ENCODE peak calls at places on chromosomes 11 and 22, in five cellular contexts. P is stimulated activated CD4-positive, alpha-beta T cell treated with anti-CD3 and anti-CD28 coated beads, Interleukin-4, amount 100 ng/mL, for 48 hours; I is fibroblast of pulmonary artery; S is AG09309; F is HTR-8/SVneo. O is an unnamed sample.

GRCh38 chr22:31277741-31278642 is 14.3 kb downstream of the PIK3IP1 start:
- DNase-seq in P (no peak), I (no peak), S (no peak), F (no peak), O (no peak)

GRCh38 chr22:49554296-49554625 is 273.4 kb downstream of the BRD1 start:
- DNase-seq in P (no peak), I (no peak), S (no peak), F (no peak), O (no peak)

GRCh38 chr11:104051806-104052205 is 15.4 kb downstream of the DDI1 start:
- DNase-seq in P (no peak), I (no peak), S (no peak), F (no peak), O (peak)

GRCh38 chr11:77375114-77375513 is 73.6 kb upstream of the GDPD4 start:
- DNase-seq in P (no peak), I (peak), S (no peak), F (no peak), O (peak)

GRCh38 chr11:127733552-127733951 is 733.0 kb upstream of the KIRREL3 start:
- DNase-seq in P (no peak), I (no peak), S (no peak), F (no peak), O (no peak)

GRCh38 chr11:115642660-115643059 is 138.4 kb upstream of the CADM1 start:
- DNase-seq in P (no peak), I (no peak), S (no peak), F (no peak), O (no peak)

GRCh38 chr22:46761017-46761416 is 1.4 kb upstream of the TBC1D22A start:
- DNase-seq in P (no peak), I (no peak), S (no peak), F (no peak), O (no peak)

GRCh38 chr11:124899376-124900145 is 1.9 kb upstream of the ROBO4 start:
- DNase-seq in P (no peak), I (peak), S (no peak), F (no peak), O (no peak)

GRCh38 chr22:24156146-24156914 is 25.0 kb upstream of the SUSD2 start:
- DNase-seq in P (peak), I (peak), S (no peak), F (peak), O (peak)

GRCh38 chr11:113880966-113881365 is 5.6 kb upstream of the USP28 start:
- DNase-seq in P (no peak), I (no peak), S (no peak), F (no peak), O (no peak)

GRCh38 chr22:24730864-24731263 is 43.7 kb downstream of the PIWIL3 start:
- DNase-seq in P (no peak), I (no peak), S (no peak), F (no peak), O (no peak)

GRCh38 chr11:67586568-67587250 is 3.1 kb downstream of the GSTP1 start:
- DNase-seq in P (no peak), I (no peak), S (no peak), F (no peak), O (no peak)

GRCh38 chr11:107699371-107700348 is 12.2 kb downstream of the SLN start:
- DNase-seq in P (no peak), I (peak), S (no peak), F (no peak), O (no peak)

GRCh38 chr11:95485115-95485900 is 254.3 kb upstream of the SESN3 start:
- DNase-seq in P (no peak), I (no peak), S (no peak), F (no peak), O (no peak)

GRCh38 chr11:124602193-124602592 is 9.0 kb upstream of the PANX3 start:
- DNase-seq in P (no peak), I (no peak), S (no peak), F (no peak), O (no peak)

GRCh38 chr11:56716379-56716854 is 17.5 kb downstream of the OR9G1 start:
- DNase-seq in P (no peak), I (no peak), S (no peak), F (no peak), O (no peak)

GRCh38 chr11:114228401-114229061 is 67.7 kb upstream of the NNMT start:
- DNase-seq in P (no peak), I (no peak), S (no peak), F (no peak), O (no peak)

GRCh38 chr11:28619870-28620540 is 511.8 kb downstream of the METTL15 start:
- DNase-seq in P (no peak), I (peak), S (no peak), F (no peak), O (no peak)

GRCh38 chr22:44600386-44600785 is 101.6 kb upstream of the PRR5 start:
- DNase-seq in P (no peak), I (no peak), S (no peak), F (no peak), O (no peak)

GRCh38 chr11:130633466-130633865 is 185.0 kb downstream of the ADAMTS15 start:
- DNase-seq in P (no peak), I (no peak), S (no peak), F (no peak), O (no peak)

GRCh38 chr22:42072606-42073330 is 1.3 kb upstream of the PHETA2 start:
- DNase-seq in P (no peak), I (no peak), S (no peak), F (no peak), O (peak)

GRCh38 chr11:107953506-107953905 is 25.3 kb downstream of the RAB39A start:
- DNase-seq in P (no peak), I (no peak), S (no peak), F (no peak), O (no peak)

GRCh38 chr11:116062526-116063171 is 558.4 kb upstream of the CADM1 start:
- DNase-seq in P (no peak), I (no peak), S (no peak), F (no peak), O (no peak)

GRCh38 chr11:57391546-57391945 is 1.1 kb upstream of the PRG2 start:
- DNase-seq in P (no peak), I (no peak), S (no peak), F (no peak), O (no peak)

GRCh38 chr22:22748297-22748743 is 103.9 kb downstream of the GGTLC2 start:
- DNase-seq in P (peak), I (peak), S (peak), F (peak), O (no peak)

GRCh38 chr11:64880240-64881001 is 2.0 kb upstream of the EHD1 start:
- DNase-seq in P (no peak), I (no peak), S (no peak), F (no peak), O (no peak)

GRCh38 chr11:115676206-115676605 is 172.0 kb upstream of the CADM1 start:
- DNase-seq in P (no peak), I (no peak), S (no peak), F (no peak), O (peak)

GRCh38 chr22:27467039-27467438 is 334.5 kb downstream of the MN1 start:
- DNase-seq in P (no peak), I (no peak), S (no peak), F (no peak), O (no peak)

GRCh38 chr11:48036466-48036865 is 56.1 kb downstream of the PTPRJ start:
- DNase-seq in P (no peak), I (peak), S (peak), F (no peak), O (peak)

GRCh38 chr22:22591348-22592299 is 32.6 kb upstream of the PRAME start:
- DNase-seq in P (no peak), I (no peak), S (no peak), F (no peak), O (peak)

GRCh38 chr22:48277868-48278581 is 1515.6 kb downstream of the TBC1D22A start:
- DNase-seq in P (no peak), I (no peak), S (no peak), F (no peak), O (no peak)

GRCh38 chr22:45893516-45893915 is 83.4 kb downstream of the WNT7B start:
- DNase-seq in P (no peak), I (no peak), S (no peak), F (no peak), O (no peak)

GRCh38 chr11:129190087-129190486 is 2.0 kb downstream of the ARHGAP32 start:
- DNase-seq in P (no peak), I (no peak), S (no peak), F (no peak), O (no peak)

GRCh38 chr11:708511-708910 is 2.5 kb downstream of the EPS8L2 start:
- DNase-seq in P (no peak), I (no peak), S (no peak), F (no peak), O (no peak)

GRCh38 chr22:22201185-22201924 is 43.2 kb upstream of the VPREB1 start:
- DNase-seq in P (no peak), I (peak), S (no peak), F (peak), O (no peak)

O was measured in cardiac muscle cell.